ENCODE peak calls at places on chromosomes 16 and 17, in four cellular contexts. V is HCT116, L is GM23248, N is spleen. I is an unnamed sample.

GRCh38 chr16:31273676-31274075 is 13.9 kb downstream of the ITGAM start:
- DNase-seq in L (peak; percentile 31), V (no peak), N (peak; percentile 23), I (no peak)

GRCh38 chr17:32103476-32104113 is 38.7 kb upstream of the RHOT1 start:
- DNase-seq in N (no peak), V (no peak), L (no peak), I (no peak)

GRCh38 chr17:61208301-61209098 is 191.1 kb upstream of the TBX2 start:
- DNase-seq in L (peak; percentile 53), V (no peak), N (no peak), I (no peak)

GRCh38 chr17:80899402-80900268 is 92.0 kb upstream of the CHMP6 start:
- DNase-seq in L (peak; percentile 58), N (no peak), V (peak; percentile 40), I (peak; percentile 61)

GRCh38 chr17:8674344-8675305 is 44.1 kb upstream of the MYH10 start:
- DNase-seq in N (no peak), L (peak; percentile 55), V (no peak), I (no peak)

GRCh38 chr17:45263477-45263860 is 1.6 kb upstream of the SPATA32 start:
- DNase-seq in L (no peak), N (no peak), V (no peak), I (no peak)

GRCh38 chr16:73205153-73205549 is 157.2 kb upstream of the ZFHX3 start:
- DNase-seq in V (no peak), L (no peak), N (no peak), I (no peak)

GRCh38 chr17:3877220-3877619 is 15.6 kb downstream of the CAMKK1 start:
- DNase-seq in V (no peak), L (no peak), N (no peak), I (no peak)

GRCh38 chr17:51909971-51910370 is 248.5 kb downstream of the CA10 start:
- DNase-seq in V (no peak), L (no peak), N (no peak), I (no peak)

GRCh38 chr17:62869885-62870580 is 61.9 kb upstream of the MARCHF10 start:
- DNase-seq in N (no peak), V (no peak), L (peak; percentile 94), I (no peak)

GRCh38 chr17:80833952-80834895 is 157.4 kb upstream of the CHMP6 start:
- DNase-seq in L (peak; percentile 97), V (no peak), N (peak; percentile 60), I (peak; percentile 6)

GRCh38 chr17:27533874-27534815 is 77.9 kb downstream of the KSR1 start:
- DNase-seq in V (no peak), N (peak; percentile 59), L (peak; percentile 90), I (no peak)

GRCh38 chr16:26598061-26598460 is 468.7 kb upstream of the C16orf82 start:
- DNase-seq in N (no peak), V (peak; percentile 4), L (no peak), I (no peak)

GRCh38 chr17:6603746-6604325 is 36.7 kb downstream of the KIAA0753 start:
- DNase-seq in N (no peak), V (no peak), L (no peak), I (no peak)

GRCh38 chr16:64969221-64969620 is 152.6 kb downstream of the CDH11 start:
- DNase-seq in V (no peak), N (no peak), L (peak; percentile 47), I (no peak)

GRCh38 chr17:27247071-27247957 is 46.6 kb upstream of the WSB1 start:
- DNase-seq in L (peak; percentile 75), N (peak; percentile 81), V (no peak), I (no peak)

GRCh38 chr16:53636978-53637377 is 66.7 kb downstream of the RPGRIP1L start:
- DNase-seq in L (no peak), V (no peak), N (no peak), I (no peak)

GRCh38 chr16:85798901-85799496 is 345 bp downstream of the EMC8 start:
- DNase-seq in V (no peak), N (peak; percentile 89), L (peak; percentile 68), I (no peak)

GRCh38 chr17:82248815-82249638 is 20.2 kb downstream of the SLC16A3 start:
- DNase-seq in V (no peak), N (no peak), L (no peak), I (no peak)

DNA sequence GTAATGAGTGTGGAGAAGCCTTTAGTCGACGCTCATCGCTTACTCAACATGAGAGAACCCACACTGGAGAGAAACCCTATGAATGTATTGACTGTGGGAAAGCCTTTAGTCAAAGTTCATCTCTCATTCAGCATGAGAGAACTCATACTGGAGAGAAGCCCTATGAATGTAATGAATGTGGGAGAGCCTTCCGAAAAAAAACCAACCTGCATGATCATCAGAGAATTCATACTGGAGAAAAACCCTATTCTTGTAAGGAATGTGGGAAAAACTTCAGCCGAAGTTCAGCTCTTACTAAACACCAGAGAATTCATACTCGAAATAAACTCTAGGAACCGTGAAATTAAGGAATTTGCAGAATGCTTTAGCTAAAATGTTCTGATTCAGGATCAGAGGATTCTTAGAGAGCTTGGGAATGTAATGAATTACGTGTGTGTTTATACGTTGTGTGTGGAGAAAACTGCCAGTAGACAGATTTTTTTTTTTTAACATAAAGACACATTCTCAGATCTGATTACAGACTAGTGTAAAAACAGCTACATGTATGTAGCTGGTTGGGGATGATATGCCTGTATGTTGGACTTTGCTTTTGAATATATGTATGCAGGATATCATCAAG is 25.4 kb downstream of the ZFP90 start:
- DNase-seq in N (no peak), V (no peak), L (peak; percentile 28), I (no peak)
- H3K9me3 ChIP-seq in N (peaks cover 65% of the 10 kb centered on the region), V (peaks cover 71% of the 10 kb centered on the region), L (peaks cover 46% of the 10 kb centered on the region), I (peaks cover 46% of the 10 kb centered on the region)

GRCh38 chr16:3223913-3224515 is 10.9 kb downstream of the ZNF200 start:
- DNase-seq in L (peak; percentile 13), N (no peak), V (no peak), I (no peak)

GRCh38 chr16:3214904-3215600 is 19.9 kb downstream of the ZNF200 start:
- DNase-seq in N (no peak), L (no peak), V (no peak), I (no peak)

GRCh38 chr16:3216263-3216640 is 18.7 kb downstream of the ZNF200 start:
- DNase-seq in V (no peak), N (no peak), L (no peak), I (no peak)

GRCh38 chr16:3215601-3216262 is 19.2 kb downstream of the ZNF200 start:
- DNase-seq in V (no peak), L (no peak), N (no peak), I (no peak)

DNA sequence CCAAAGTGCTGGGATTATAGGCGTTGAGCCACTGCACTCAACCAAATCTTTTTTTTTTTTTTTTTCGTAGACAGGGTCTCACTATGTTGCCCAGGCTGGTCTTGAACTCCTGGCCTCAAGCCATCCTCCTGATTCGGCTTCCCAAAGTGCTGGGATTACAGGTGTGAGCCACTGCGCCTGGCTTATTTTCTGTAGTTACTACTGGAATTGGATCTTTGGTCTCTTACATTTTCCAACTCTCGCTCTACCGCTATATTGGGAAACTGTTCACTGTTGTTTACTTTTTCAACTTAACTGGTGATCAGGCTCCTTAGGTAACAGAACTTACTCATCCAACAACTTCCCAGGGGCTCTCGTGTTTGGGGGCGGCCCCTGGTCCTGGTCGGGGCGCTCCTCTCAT is 14.1 kb downstream of the ZNF200 start:
- DNase-seq in N (no peak), L (no peak), V (no peak), I (no peak)
- H3K9me3 ChIP-seq in N (peaks cover 33% of the 10 kb centered on the region), L (peaks cover 19% of the 10 kb centered on the region), V (peaks cover 23% of the 10 kb centered on the region), I (peaks cover 27% of the 10 kb centered on the region)

GRCh38 chr17:17243163-17243562 is 6.2 kb upstream of the FLCN start:
- DNase-seq in V (no peak), N (no peak), L (no peak), I (no peak)
- H3K9me3 ChIP-seq in V (no peaks in the 10 kb centered on the region), N (no peaks in the 10 kb centered on the region), L (no peaks in the 10 kb centered on the region), I (no peaks in the 10 kb centered on the region)

GRCh38 chr17:73145641-73146040 is 19.2 kb upstream of the SSTR2 start:
- DNase-seq in N (no peak), V (no peak), L (no peak), I (no peak)
- H3K9me3 ChIP-seq in N (no peaks in the 10 kb centered on the region), V (no peaks in the 10 kb centered on the region), L (no peaks in the 10 kb centered on the region), I (no peaks in the 10 kb centered on the region)

DNA sequence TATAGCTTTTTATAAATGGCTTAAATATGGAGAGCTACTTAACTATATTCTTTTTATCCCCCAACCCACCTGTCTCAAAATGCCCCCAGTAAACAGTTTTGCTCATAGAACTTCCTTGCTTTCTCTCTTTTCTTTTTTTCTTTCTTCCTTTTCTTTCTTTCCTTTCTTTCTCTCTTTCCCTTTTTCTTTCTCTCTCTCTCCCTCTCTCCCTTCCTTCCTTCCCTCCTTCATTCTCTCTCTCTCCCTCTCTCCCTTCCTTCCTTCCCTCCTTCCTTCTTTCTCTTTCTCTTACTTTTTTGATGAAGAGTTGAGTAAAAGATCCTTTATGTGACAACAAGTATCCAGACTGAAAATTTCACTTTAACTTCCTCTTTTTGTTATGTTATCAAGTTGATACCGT is 48.2 kb downstream of the KCNJ2 start:
- DNase-seq in L (no peak), N (no peak), V (no peak), I (no peak)
- H3K9me3 ChIP-seq in L (no peaks in the 10 kb centered on the region), N (no peaks in the 10 kb centered on the region), V (peaks cover 22% of the 10 kb centered on the region), I (no peaks in the 10 kb centered on the region)

GRCh38 chr16:78599271-78599670 is 499.8 kb downstream of the WWOX start:
- DNase-seq in L (no peak), V (no peak), N (no peak), I (no peak)
- H3K9me3 ChIP-seq in L (no peaks in the 10 kb centered on the region), V (no peaks in the 10 kb centered on the region), N (no peaks in the 10 kb centered on the region), I (no peaks in the 10 kb centered on the region)

GRCh38 chr16:35149550-35149949 is 1690.1 kb downstream of the TP53TG3F start:
- DNase-seq in N (peak; percentile 59), L (no peak), V (no peak), I (no peak)

GRCh38 chr16:35150805-35151312 is 1691.4 kb downstream of the TP53TG3F start:
- DNase-seq in V (no peak), N (peak; percentile 34), L (no peak), I (no peak)

GRCh38 chr16:35154627-35155026 is 1695.2 kb downstream of the TP53TG3F start:
- DNase-seq in L (no peak), N (peak; percentile 5), V (no peak), I (no peak)

GRCh38 chr16:35148748-35149147 is 1689.3 kb downstream of the TP53TG3F start:
- DNase-seq in V (no peak), L (no peak), N (peak; percentile 35), I (no peak)

DNA sequence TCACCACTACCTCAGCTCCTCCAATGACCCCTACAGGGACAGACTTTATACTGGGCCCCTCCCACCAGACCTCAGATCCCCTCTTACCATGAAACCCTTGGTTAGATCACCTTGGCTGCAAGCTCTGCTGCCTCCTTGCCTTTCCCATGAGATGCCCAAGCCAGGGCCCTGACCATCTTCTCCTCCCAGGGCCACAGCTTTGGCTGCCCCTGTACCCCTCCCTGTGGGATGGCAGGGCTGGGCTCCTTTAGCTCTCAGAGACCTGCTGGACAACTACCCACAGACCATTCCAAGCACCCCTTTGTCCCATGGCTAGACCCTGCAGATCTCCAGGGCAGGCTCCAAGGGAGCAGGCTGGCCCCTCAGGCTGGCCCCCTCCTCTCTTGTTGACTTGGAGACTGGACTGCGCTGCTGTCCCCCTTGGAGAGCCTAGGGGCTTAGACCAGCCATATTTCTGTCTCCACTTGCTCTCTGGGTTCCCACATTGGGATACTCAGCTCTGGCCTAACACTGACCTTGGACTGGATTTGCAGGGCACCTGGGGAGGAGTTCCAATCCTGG is 1692.7 kb downstream of the TP53TG3F start:
- DNase-seq in N (peak; percentile 35), V (no peak), L (no peak), I (no peak)
- H3K9me3 ChIP-seq in N (no peaks in the 10 kb centered on the region), V (peaks cover 13% of the 10 kb centered on the region), L (peaks cover 4% of the 10 kb centered on the region), I (no peaks in the 10 kb centered on the region)